ENCODE peak calls at places on chromosome 9, in six cellular contexts. G, Z, I, B, R and X are unnamed samples. For H3K9me3 and H3K36me3, the result is how much of the 10 kb centered on the place peaks cover.

GRCh38 chr9:119357697-119358096 is 11.5 kb downstream of the BRINP1 start:
- DNase-seq in Z (no peak), R (no peak), B (no peak), G (no peak), I (no peak), X (no peak)

GRCh38 chr9:21764736-21765245 is 37.6 kb upstream of the MTAP start:
- DNase-seq in Z (peak), G (no peak), B (no peak), R (no peak), I (no peak), X (no peak)

GRCh38 chr9:83623634-83623991 is 670 bp downstream of the IDNK start:
- DNase-seq in R (peak), B (no peak), I (no peak), G (no peak), Z (no peak), X (peak)

GRCh38 chr9:126690431-126691051 is 76.8 kb downstream of the LMX1B start:
- DNase-seq in Z (no peak), R (peak), G (no peak), I (peak), B (peak), X (peak)

GRCh38 chr9:13688990-13689600 is 409.6 kb upstream of the MPDZ start:
- DNase-seq in B (no peak), G (no peak), Z (peak), I (no peak), R (no peak), X (peak)

GRCh38 chr9:124659099-124659659 is 111.9 kb downstream of the NR6A1 start:
- DNase-seq in R (peak), I (peak), G (peak), B (peak), Z (peak), X (peak)

GRCh38 chr9:86600977-86601376 is 246.8 kb upstream of the TUT7 start:
- DNase-seq in R (no peak), G (no peak), B (no peak), Z (no peak), I (no peak), X (no peak)

GRCh38 chr9:124210697-124211096 is 47.1 kb upstream of the NEK6 start:
- DNase-seq in I (no peak), Z (peak), R (no peak), G (peak), B (no peak), X (no peak)

GRCh38 chr9:81986051-81986450 is 2.5 kb upstream of the SPATA31D1 start:
- DNase-seq in I (no peak), Z (no peak), G (no peak), R (no peak), B (no peak), X (no peak)

GRCh38 chr9:3868466-3868865 is 342.7 kb upstream of the RFX3 start:
- DNase-seq in I (no peak), B (no peak), G (no peak), R (no peak), Z (no peak), X (peak)

GRCh38 chr9:33175633-33176325 is 8.6 kb upstream of the B4GALT1 start:
- DNase-seq in R (no peak), Z (no peak), G (no peak), I (no peak), B (no peak), X (no peak)

GRCh38 chr9:115694014-115694413 is 459.6 kb upstream of the PAPPA start:
- DNase-seq in Z (peak), R (no peak), G (peak), I (no peak), B (no peak), X (peak)

GRCh38 chr9:91077624-91078023 is 276.0 kb downstream of the SYK start:
- DNase-seq in Z (no peak), I (no peak), B (no peak), R (no peak), G (no peak), X (no peak)

GRCh38 chr9:304519-305185 is 90.0 kb downstream of the DOCK8 start:
- DNase-seq in Z (no peak), I (no peak), R (peak), G (no peak), B (no peak), X (no peak)

GRCh38 chr9:4147476-4148214 is 152.2 kb downstream of the GLIS3 start:
- DNase-seq in B (no peak), R (no peak), I (no peak), G (no peak), Z (peak), X (peak)

GRCh38 chr9:121573717-121574485 is 74.3 kb upstream of the GGTA1 start:
- DNase-seq in Z (no peak), I (no peak), R (no peak), G (no peak), B (no peak), X (no peak)

GRCh38 chr9:78601957-78602565 is 305.1 kb downstream of the PSAT1 start:
- DNase-seq in B (peak), Z (peak), R (no peak), I (no peak), G (peak), X (peak)

GRCh38 chr9:109538346-109538745 is 40.2 kb upstream of the PTPN3 start:
- DNase-seq in R (no peak), I (no peak), Z (no peak), G (no peak), B (no peak), X (no peak)

GRCh38 chr9:133884907-133885744 is 107.0 kb downstream of the VAV2 start:
- DNase-seq in Z (no peak), B (no peak), R (no peak), G (no peak), I (no peak), X (no peak)

GRCh38 chr9:129995409-129996160 is 47.4 kb downstream of the FNBP1 start:
- DNase-seq in I (no peak), Z (peak), B (no peak), R (no peak), G (peak), X (peak)

GRCh38 chr9:134525841-134526797 is 115.5 kb upstream of the COL5A1 start:
- DNase-seq in I (no peak), Z (no peak), G (no peak), B (no peak), R (no peak), X (no peak)

GRCh38 chr9:86792136-86792535 is 155.2 kb downstream of the GAS1 start:
- DNase-seq in G (peak), R (no peak), Z (peak), I (no peak), B (no peak), X (no peak)

GRCh38 chr9:128575469-128575868 is 23.1 kb downstream of the SPTAN1 start:
- DNase-seq in Z (peak), R (no peak), G (no peak), I (no peak), B (no peak), X (no peak)

GRCh38 chr9:89874351-89875321 is 269.8 kb downstream of the GADD45G start:
- DNase-seq in Z (no peak), R (no peak), I (peak), B (peak), G (no peak), X (no peak)

GRCh38 chr9:84862308-84862707 is 192.8 kb downstream of the NTRK2 start:
- DNase-seq in Z (no peak), B (no peak), G (no peak), R (no peak), I (no peak), X (no peak)

GRCh38 chr9:101408374-101409078 is 9.9 kb downstream of the ZNF189 start:
- DNase-seq in I (no peak), Z (peak), R (no peak), G (no peak), B (no peak), X (no peak)
- H3K9me3 ChIP-seq in I (under half), Z (under half), R (half or more), G (half or more), B (half or more), X (under half)

DNA sequence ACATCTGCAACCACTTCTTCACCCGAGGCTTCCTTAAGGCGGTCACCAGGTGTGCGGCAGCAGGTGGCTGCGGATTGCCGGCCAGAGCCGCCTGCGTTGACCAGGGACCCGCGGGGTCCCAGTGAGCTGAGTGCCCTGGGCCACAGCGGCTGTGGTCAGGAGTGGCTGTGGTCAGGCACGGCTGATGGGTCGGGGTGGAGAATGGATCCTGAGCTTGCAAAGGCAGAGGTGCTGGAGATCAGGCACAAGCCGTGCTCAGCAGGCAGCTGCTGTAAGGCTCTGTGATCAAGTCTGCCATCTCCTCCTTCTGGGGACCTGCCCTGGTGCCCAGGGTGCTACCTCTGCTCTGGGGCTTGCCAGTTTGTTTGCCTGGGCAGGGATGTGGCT is 2.1 kb downstream of the UAP1L1 start:
- DNase-seq in I (no peak), G (no peak), B (no peak), R (no peak), Z (no peak), X (no peak)
- H3K36me3 ChIP-seq in I (under half), G (under half), B (under half), R (under half), Z (under half), X (under half)

GRCh38 chr9:77016526-77017504 is 2.6 kb upstream of the FOXB2 start:
- DNase-seq in R (no peak), Z (no peak), B (peak), G (no peak), I (no peak), X (no peak)
- H3K9me3 ChIP-seq in R (under half), Z (under half), B (under half), G (under half), I (under half), X (under half)

DNA sequence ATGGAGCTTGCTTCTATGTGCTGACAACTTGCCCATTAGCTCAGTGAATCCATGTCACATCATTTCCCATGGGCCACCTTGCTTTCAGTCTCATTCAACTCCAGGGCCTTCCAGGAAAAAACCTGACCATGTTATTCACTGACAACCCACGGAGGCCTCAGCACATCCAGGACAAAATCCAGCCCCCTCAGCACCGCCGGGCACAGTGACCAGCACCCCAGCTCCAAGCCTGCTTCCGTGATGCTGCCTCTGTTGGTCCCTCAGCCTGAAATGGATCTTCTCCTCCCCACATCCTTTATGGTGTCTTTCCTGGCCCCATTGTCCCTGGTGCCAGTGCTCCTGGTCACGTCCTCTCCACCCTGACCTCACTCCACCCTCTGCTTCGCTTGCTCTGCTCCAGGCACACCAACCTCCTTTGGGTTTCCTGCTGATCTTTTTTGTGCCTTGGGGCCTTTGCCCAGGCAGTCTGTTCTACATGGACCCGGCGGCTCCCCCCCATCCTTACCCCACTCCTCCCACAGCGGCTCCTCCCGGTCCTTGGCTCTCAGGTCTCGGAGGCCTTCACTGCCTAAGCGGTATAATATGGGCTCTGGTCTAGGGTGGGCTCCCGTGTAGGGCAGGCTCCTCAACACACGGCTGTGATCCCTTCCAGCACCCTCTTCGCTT is 25.0 kb downstream of the ANKS6 start:
- DNase-seq in G (no peak), Z (no peak), I (peak), R (no peak), B (no peak), X (no peak)
- H3K36me3 ChIP-seq in G (half or more), Z (under half), I (half or more), R (under half), B (under half), X (under half)

DNA sequence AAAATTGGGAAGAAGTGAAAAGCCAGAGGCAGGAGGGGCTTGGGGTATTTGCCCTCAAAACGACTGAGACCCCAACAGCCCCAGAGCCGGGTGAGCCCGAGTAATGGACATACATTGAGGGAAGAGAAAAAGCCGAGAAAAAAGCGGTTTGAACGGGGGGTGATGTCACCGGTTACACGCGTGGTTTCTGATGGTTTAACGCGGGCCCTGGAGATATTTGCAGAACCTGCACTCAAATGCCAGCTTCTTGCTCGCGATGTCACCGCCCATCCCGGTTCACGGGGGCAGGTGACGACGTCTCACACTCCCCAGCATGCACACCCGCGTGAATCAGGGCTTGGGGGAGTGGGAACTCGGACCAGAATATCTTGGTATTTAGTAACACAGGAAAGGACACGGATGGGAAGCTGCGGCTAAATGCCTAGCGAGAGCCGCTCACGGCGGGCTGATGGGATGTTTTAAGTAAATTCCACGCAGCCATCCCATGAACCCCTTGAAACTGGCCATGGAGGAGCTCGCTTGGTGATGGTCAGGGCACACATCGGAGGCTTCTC is 102.0 kb upstream of the RAPGEF1 start:
- DNase-seq in B (no peak), R (no peak), G (no peak), Z (no peak), I (no peak), X (no peak)
- H3K9me3 ChIP-seq in B (under half), R (under half), G (under half), Z (under half), I (under half), X (under half)

GRCh38 chr9:36840895-36841536 is 193.1 kb downstream of the PAX5 start:
- DNase-seq in G (no peak), R (no peak), Z (no peak), I (no peak), B (no peak), X (peak)

GRCh38 chr9:36845844-36846243 is 188.2 kb downstream of the PAX5 start:
- DNase-seq in G (no peak), I (no peak), B (no peak), Z (no peak), R (no peak), X (no peak)

GRCh38 chr9:36843964-36844363 is 190.1 kb downstream of the PAX5 start:
- DNase-seq in Z (no peak), G (no peak), I (no peak), B (no peak), R (no peak), X (no peak)

GRCh38 chr9:36844961-36845360 is 189.1 kb downstream of the PAX5 start:
- DNase-seq in B (no peak), Z (no peak), I (no peak), R (no peak), G (no peak), X (no peak)

DNA sequence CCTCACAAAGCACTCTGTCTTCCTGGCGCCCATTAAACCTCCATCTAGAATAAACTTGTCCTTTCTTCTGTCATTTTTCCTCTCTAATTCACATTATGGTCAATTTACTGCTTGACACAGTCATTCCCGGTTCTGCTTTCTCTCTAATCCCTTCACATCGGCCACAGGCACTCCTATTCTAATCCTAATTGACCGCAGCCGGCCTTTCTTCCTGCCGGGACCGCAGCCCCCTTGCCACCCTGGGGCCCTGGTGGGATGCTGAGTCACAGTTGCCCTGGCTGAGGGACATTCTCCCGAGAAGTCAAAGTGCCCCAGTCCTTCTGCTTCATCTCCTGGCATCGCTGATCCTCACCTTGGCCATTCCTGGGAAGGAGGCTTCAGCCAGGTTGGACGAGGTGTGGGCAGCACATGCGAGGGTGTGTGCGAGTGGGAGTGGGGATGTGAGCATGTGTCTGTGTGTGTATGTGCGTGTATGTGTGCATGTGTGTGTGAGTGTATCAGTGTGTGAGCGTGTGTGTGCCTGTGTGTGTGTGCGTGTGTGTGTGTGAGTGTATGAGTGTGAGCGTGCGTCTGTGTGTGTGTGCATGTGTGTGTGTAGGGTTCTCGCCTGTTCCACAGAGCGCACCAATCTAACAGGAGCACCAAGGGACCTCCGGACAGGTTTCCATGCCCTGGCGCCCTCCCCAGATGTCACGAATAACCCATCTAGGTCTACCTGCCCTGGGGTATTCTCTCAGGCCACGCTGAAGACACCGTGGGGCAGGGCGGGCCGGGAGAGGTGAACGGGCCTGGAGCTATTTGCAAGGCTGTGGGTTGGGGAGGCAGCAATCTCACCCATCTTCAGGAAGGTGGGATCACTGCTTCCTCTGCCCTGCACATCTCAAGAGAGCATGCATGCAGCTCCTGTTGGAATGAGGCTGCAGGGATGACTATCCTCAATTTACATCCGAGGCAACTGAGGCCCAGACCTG is 191.2 kb downstream of the PAX5 start:
- DNase-seq in Z (no peak), I (no peak), G (no peak), B (peak), R (no peak), X (no peak)
- H3K36me3 ChIP-seq in Z (under half), I (under half), G (under half), B (under half), R (under half), X (under half)